ENCODE peak calls at places on chromosome 14, in six cellular contexts. M is activated CD4-positive, CD25-positive, alpha-beta regulatory T cell treated with anti-CD3 and anti-CD28 coated beads, Interleukin-2, amount 50 U/mL, for 16 hours; Z is psoas muscle; V is left lung; T is stimulated activated CD4-positive, alpha-beta T cell treated with anti-CD3 and anti-CD28 coated beads, Interleukin-2, amount 100 ng/mL, for 48 hours; R is transverse colon. U is an unnamed sample.

GRCh38 chr14:89721991-89722390 is 232.5 kb downstream of the EFCAB11 start:
- DNase-seq in T (no peak), V (no peak), Z (no peak), M (no peak), R (peak), U (no peak)

GRCh38 chr14:73227812-73228781 is 9.2 kb upstream of the PAPLN start:
- DNase-seq in M (no peak), V (no peak), R (peak), Z (peak), T (no peak), U (peak)

GRCh38 chr14:51929156-51929555 is 60.2 kb upstream of the RTRAF start:
- DNase-seq in R (no peak), M (no peak), T (no peak), V (no peak), Z (no peak), U (no peak)

GRCh38 chr14:88864198-88864597 is 39.7 kb downstream of the TTC8 start:
- DNase-seq in M (no peak), R (no peak), Z (no peak), T (no peak), V (no peak), U (no peak)

GRCh38 chr14:34111505-34111904 is 160.6 kb upstream of the EGLN3 start:
- DNase-seq in R (no peak), M (no peak), V (no peak), Z (no peak), T (no peak), U (no peak)

GRCh38 chr14:96252323-96253052 is 3.5 kb upstream of the BDKRB1 start:
- DNase-seq in R (no peak), Z (no peak), T (no peak), M (no peak), V (no peak), U (peak)

GRCh38 chr14:99257122-99257672 is 14.8 kb downstream of the BCL11B start:
- DNase-seq in Z (no peak), T (no peak), M (no peak), V (no peak), R (no peak), U (no peak)

GRCh38 chr14:63492391-63492790 is 50.8 kb downstream of the PPP2R5E start:
- DNase-seq in T (no peak), M (no peak), V (no peak), Z (no peak), R (no peak), U (no peak)

GRCh38 chr14:69316449-69317391 is 56.8 kb downstream of the GALNT16 start:
- DNase-seq in T (no peak), M (no peak), V (peak), R (peak), Z (peak), U (peak)

GRCh38 chr14:98489115-98489514 is 782.9 kb downstream of the BCL11B start:
- DNase-seq in R (no peak), V (no peak), M (no peak), T (no peak), Z (no peak), U (no peak)

GRCh38 chr14:88212691-88213090 is 110.4 kb downstream of the KCNK10 start:
- DNase-seq in V (no peak), M (no peak), T (no peak), R (no peak), Z (no peak), U (no peak)

GRCh38 chr14:89977668-89978067 is 21.9 kb downstream of the TDP1 start:
- DNase-seq in V (no peak), T (no peak), Z (no peak), M (no peak), R (no peak), U (no peak)

GRCh38 chr14:77543637-77544334 is 45.2 kb upstream of the ISM2 start:
- DNase-seq in R (no peak), T (no peak), M (no peak), Z (no peak), V (no peak), U (no peak)

GRCh38 chr14:61240206-61240605 is 40.9 kb downstream of the TMEM30B start:
- DNase-seq in M (no peak), T (no peak), V (no peak), R (no peak), Z (no peak), U (no peak)

GRCh38 chr14:96888158-96888557 is 91.0 kb downstream of the VRK1 start:
- DNase-seq in T (no peak), V (no peak), Z (no peak), M (no peak), R (no peak), U (no peak)

GRCh38 chr14:90545966-90546751 is 149.3 kb downstream of the CALM1 start:
- DNase-seq in R (no peak), Z (peak), T (no peak), V (no peak), M (no peak), U (no peak)

GRCh38 chr14:87837306-87837705 is 155.7 kb downstream of the GALC start:
- DNase-seq in R (no peak), T (no peak), V (no peak), Z (no peak), M (no peak), U (no peak)

GRCh38 chr14:23078692-23079116 is 16.2 kb downstream of the ACIN1 start:
- DNase-seq in Z (peak), M (no peak), V (peak), T (no peak), R (peak), U (peak)

GRCh38 chr14:68144051-68144681 is 324.6 kb downstream of the RAD51B start:
- DNase-seq in R (peak), M (no peak), V (no peak), Z (peak), T (no peak), U (peak)

GRCh38 chr14:37384870-37385596 is 187.3 kb downstream of the MIPOL1 start:
- DNase-seq in R (no peak), M (no peak), Z (no peak), T (no peak), V (no peak), U (no peak)

GRCh38 chr14:76591270-76591669 is 170.0 kb upstream of the VASH1 start:
- DNase-seq in V (no peak), Z (no peak), R (no peak), T (no peak), M (no peak), U (no peak)

GRCh38 chr14:90444077-90444696 is 47.4 kb downstream of the CALM1 start:
- DNase-seq in T (no peak), R (no peak), Z (peak), V (peak), M (no peak), U (no peak)

GRCh38 chr14:66709292-66709691 is 201.3 kb downstream of the GPHN start:
- DNase-seq in R (no peak), Z (no peak), V (no peak), M (no peak), T (no peak), U (no peak)